ENCODE peak calls at places on chromosome 22, in four cellular contexts. One of them, this sample, is unnamed.

GRCh38 chr22:32469799-32470212 is 4.8 kb upstream of the FBXO7 start:
- DNase-seq in IMR-90: peak
- DNase-seq in mesendoderm: peak
- DNase-seq in mesenchymal stem cell: peak
- DNase-seq in this sample: no peak

GRCh38 chr22:36386351-36386899 is 1.3 kb downstream of the MYH9 start:
- DNase-seq in IMR-90: no peak
- DNase-seq in mesendoderm: no peak
- DNase-seq in mesenchymal stem cell: peak
- DNase-seq in this sample: no peak

GRCh38 chr22:19607198-19608113 is 83.2 kb upstream of the CLDN5 start:
- DNase-seq in IMR-90: peak
- DNase-seq in mesendoderm: no peak
- DNase-seq in mesenchymal stem cell: no peak
- DNase-seq in this sample: no peak

GRCh38 chr22:50576070-50576469 is 2.2 kb downstream of the CPT1B start:
- DNase-seq in IMR-90: peak
- DNase-seq in mesendoderm: peak
- DNase-seq in mesenchymal stem cell: peak
- DNase-seq in this sample: no peak

GRCh38 chr22:50657925-50658324 is 14.7 kb upstream of the SHANK3 start:
- DNase-seq in IMR-90: peak
- DNase-seq in mesendoderm: no peak
- DNase-seq in mesenchymal stem cell: no peak
- DNase-seq in this sample: no peak

GRCh38 chr22:24830205-24830979 is 24.4 kb downstream of the SGSM1 start:
- DNase-seq in IMR-90: no peak
- DNase-seq in mesendoderm: peak
- DNase-seq in mesenchymal stem cell: no peak
- DNase-seq in this sample: no peak

GRCh38 chr22:50299724-50300619 is 7.5 kb downstream of the PLXNB2 start:
- DNase-seq in IMR-90: no peak
- DNase-seq in mesendoderm: peak
- DNase-seq in mesenchymal stem cell: no peak
- DNase-seq in this sample: no peak

GRCh38 chr22:36856121-36856791 is 4.5 kb upstream of the NCF4 start:
- DNase-seq in IMR-90: peak
- DNase-seq in mesendoderm: peak
- DNase-seq in mesenchymal stem cell: peak
- DNase-seq in this sample: peak

GRCh38 chr22:19488884-19489843 is 9.4 kb downstream of the CDC45 start:
- DNase-seq in IMR-90: peak
- DNase-seq in mesendoderm: no peak
- DNase-seq in mesenchymal stem cell: peak
- DNase-seq in this sample: no peak

GRCh38 chr22:42473484-42474193 is 41.4 kb upstream of the NFAM1 start:
- DNase-seq in IMR-90: peak
- DNase-seq in mesendoderm: peak
- DNase-seq in mesenchymal stem cell: peak
- DNase-seq in this sample: peak

GRCh38 chr22:27247691-27248434 is 553.7 kb downstream of the MN1 start:
- DNase-seq in IMR-90: no peak
- DNase-seq in mesendoderm: no peak
- DNase-seq in mesenchymal stem cell: no peak
- DNase-seq in this sample: no peak

GRCh38 chr22:43302462-43303109 is 40.6 kb downstream of the SCUBE1 start:
- DNase-seq in IMR-90: no peak
- DNase-seq in mesendoderm: no peak
- DNase-seq in mesenchymal stem cell: no peak
- DNase-seq in this sample: no peak

DNA sequence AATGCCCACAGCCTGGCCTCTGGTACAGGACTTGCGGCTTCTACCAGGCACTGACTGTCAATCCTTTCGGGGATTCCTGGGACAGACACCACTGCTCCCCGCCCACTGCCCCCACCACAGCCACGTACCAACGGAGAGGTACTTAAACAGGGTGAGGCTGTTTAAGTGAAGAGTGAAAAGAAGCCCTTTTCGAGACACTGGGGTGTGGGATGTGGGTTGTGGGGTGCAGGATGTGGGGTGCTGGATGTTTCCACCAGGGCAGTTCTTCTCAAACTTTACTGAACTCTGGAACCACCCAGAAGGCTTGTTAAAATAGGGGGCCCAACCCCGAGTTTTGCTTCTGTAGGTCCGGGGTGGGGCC is 34.2 kb upstream of the PRR5 start:
- DNase-seq in IMR-90: no peak
- DNase-seq in mesendoderm: no peak
- DNase-seq in mesenchymal stem cell: no peak
- DNase-seq in this sample: no peak
- H3K4me3 ChIP-seq in IMR-90: peak
- H3K4me3 ChIP-seq in mesendoderm: peak
- H3K4me3 ChIP-seq in mesenchymal stem cell: peak
- H3K4me3 ChIP-seq in this sample: peak

GRCh38 chr22:23193420-23193819 is 13.1 kb downstream of the BCR start:
- DNase-seq in IMR-90: no peak
- DNase-seq in mesendoderm: no peak
- DNase-seq in mesenchymal stem cell: no peak
- DNase-seq in this sample: no peak
- H2BK5ac ChIP-seq in IMR-90: no peak
- H2BK5ac ChIP-seq in mesendoderm: no peak
- H2BK5ac ChIP-seq in mesenchymal stem cell: no peak
- H2BK5ac ChIP-seq in this sample: no peak

GRCh38 chr22:49268924-49269323 is 558.7 kb downstream of the BRD1 start:
- DNase-seq in IMR-90: no peak
- DNase-seq in mesendoderm: no peak
- DNase-seq in mesenchymal stem cell: no peak
- DNase-seq in this sample: no peak

GRCh38 chr22:49267996-49268395 is 559.7 kb downstream of the BRD1 start:
- DNase-seq in IMR-90: no peak
- DNase-seq in mesendoderm: peak
- DNase-seq in mesenchymal stem cell: no peak
- DNase-seq in this sample: no peak

GRCh38 chr22:49270595-49271368 is 556.9 kb downstream of the BRD1 start:
- DNase-seq in IMR-90: no peak
- DNase-seq in mesendoderm: no peak
- DNase-seq in mesenchymal stem cell: no peak
- DNase-seq in this sample: no peak

GRCh38 chr22:49269928-49270327 is 557.7 kb downstream of the BRD1 start:
- DNase-seq in IMR-90: no peak
- DNase-seq in mesendoderm: peak
- DNase-seq in mesenchymal stem cell: no peak
- DNase-seq in this sample: peak

GRCh38 chr22:49269371-49269770 is 558.3 kb downstream of the BRD1 start:
- DNase-seq in IMR-90: no peak
- DNase-seq in mesendoderm: peak
- DNase-seq in mesenchymal stem cell: no peak
- DNase-seq in this sample: no peak
- H3K4me3 ChIP-seq in IMR-90: no peak
- H3K4me3 ChIP-seq in mesendoderm: no peak
- H3K4me3 ChIP-seq in mesenchymal stem cell: no peak
- H3K4me3 ChIP-seq in this sample: no peak

DNA sequence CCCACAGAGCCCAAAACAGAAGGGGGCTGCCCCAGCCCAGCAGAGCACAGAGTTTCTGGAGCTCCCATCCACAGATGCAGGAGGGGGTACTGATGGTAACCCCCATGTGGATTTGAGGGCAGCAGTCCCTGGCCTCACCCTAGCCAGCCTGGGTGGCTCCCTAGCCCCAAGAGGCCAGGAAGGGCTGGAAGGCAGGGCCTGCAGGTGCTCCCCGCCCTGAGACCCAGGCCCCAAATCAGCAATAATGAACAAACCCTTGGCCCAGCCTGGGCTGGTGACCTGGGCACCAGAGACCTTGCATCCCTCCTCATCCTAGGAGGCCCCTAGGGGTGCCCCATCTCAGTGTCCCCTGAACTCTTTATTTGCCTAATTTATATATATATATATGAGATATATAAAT is 61.6 kb downstream of the MORC2 start:
- DNase-seq in IMR-90: no peak
- DNase-seq in mesendoderm: no peak
- DNase-seq in mesenchymal stem cell: no peak
- DNase-seq in this sample: no peak
- H2BK5ac ChIP-seq in IMR-90: no peak
- H2BK5ac ChIP-seq in mesendoderm: no peak
- H2BK5ac ChIP-seq in mesenchymal stem cell: no peak
- H2BK5ac ChIP-seq in this sample: no peak

GRCh38 chr22:30821863-30822215 is 127.2 kb downstream of the OSBP2 start:
- DNase-seq in IMR-90: no peak
- DNase-seq in mesendoderm: no peak
- DNase-seq in mesenchymal stem cell: no peak
- DNase-seq in this sample: no peak

GRCh38 chr22:30822216-30823014 is 127.7 kb downstream of the OSBP2 start:
- DNase-seq in IMR-90: no peak
- DNase-seq in mesendoderm: peak
- DNase-seq in mesenchymal stem cell: no peak
- DNase-seq in this sample: no peak

GRCh38 chr22:30821381-30821780 is 126.7 kb downstream of the OSBP2 start:
- DNase-seq in IMR-90: no peak
- DNase-seq in mesendoderm: no peak
- DNase-seq in mesenchymal stem cell: no peak
- DNase-seq in this sample: no peak

GRCh38 chr22:30824096-30824495 is 129.4 kb downstream of the OSBP2 start:
- DNase-seq in IMR-90: no peak
- DNase-seq in mesendoderm: no peak
- DNase-seq in mesenchymal stem cell: no peak
- DNase-seq in this sample: no peak

GRCh38 chr22:30823015-30823370 is 128.3 kb downstream of the OSBP2 start:
- DNase-seq in IMR-90: no peak
- DNase-seq in mesendoderm: peak
- DNase-seq in mesenchymal stem cell: no peak
- DNase-seq in this sample: no peak
- H3K4me3 ChIP-seq in IMR-90: no peak
- H3K4me3 ChIP-seq in mesendoderm: no peak
- H3K4me3 ChIP-seq in mesenchymal stem cell: peak
- H3K4me3 ChIP-seq in this sample: no peak

DNA sequence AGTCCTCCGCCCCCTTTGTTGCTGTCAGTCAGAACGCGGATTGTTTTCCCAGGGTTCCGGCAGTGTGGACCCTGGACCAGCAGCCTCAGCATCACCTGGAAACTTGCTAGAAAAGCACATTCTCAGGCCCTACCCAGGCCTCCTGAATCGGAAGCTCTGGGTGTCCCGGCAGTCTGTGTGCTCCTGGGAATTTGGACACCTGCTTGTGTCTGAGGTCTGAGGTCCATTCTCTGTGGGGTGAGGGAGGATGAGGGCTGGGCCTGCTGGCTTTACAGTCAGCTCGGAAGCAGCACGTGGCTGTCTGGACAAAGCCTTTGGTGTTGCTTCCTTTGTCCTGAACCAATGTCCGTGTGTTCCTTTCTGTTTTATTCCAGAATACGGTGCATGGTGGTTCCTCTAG is 299.7 kb downstream of the TBC1D22A start:
- DNase-seq in IMR-90: no peak
- DNase-seq in mesendoderm: no peak
- DNase-seq in mesenchymal stem cell: no peak
- DNase-seq in this sample: no peak
- H2BK5ac ChIP-seq in IMR-90: no peak
- H2BK5ac ChIP-seq in mesendoderm: no peak
- H2BK5ac ChIP-seq in mesenchymal stem cell: no peak
- H2BK5ac ChIP-seq in this sample: peak

GRCh38 chr22:44592466-44593180 is 94.6 kb upstream of the RTL6 start:
- DNase-seq in IMR-90: no peak
- DNase-seq in mesendoderm: no peak
- DNase-seq in mesenchymal stem cell: no peak
- DNase-seq in this sample: no peak
- H3K4me3 ChIP-seq in IMR-90: no peak
- H3K4me3 ChIP-seq in mesendoderm: no peak
- H3K4me3 ChIP-seq in mesenchymal stem cell: no peak
- H3K4me3 ChIP-seq in this sample: no peak

This sample was measured in neuronal stem cell.